ENCODE peak calls at places on chromosomes 13 and 19, in seven cellular contexts. One of them, this sample, is unnamed.

GRCh38 chr19:542173-542866 is 1.5 kb upstream of the GZMM start:
- DNase-seq in NCI-H1092 treated with DMSO at 0.1 percent for 48 hours: no peak
- DNase-seq in foreskin fibroblast: no peak
- DNase-seq in GM20000: no peak
- DNase-seq in PC-9: no peak
- DNase-seq in ovary: no peak
- DNase-seq in naive B cell: no peak
- DNase-seq in this sample: no peak

GRCh38 chr19:46392252-46392801 is 21.0 kb downstream of the CCDC8 start:
- DNase-seq in GM20000: no peak
- DNase-seq in foreskin fibroblast: peak; percentile 74
- DNase-seq in PC-9: no peak
- DNase-seq in NCI-H1092 treated with DMSO at 0.1 percent for 48 hours: no peak
- DNase-seq in naive B cell: no peak
- DNase-seq in ovary: no peak
- DNase-seq in this sample: no peak

GRCh38 chr19:15252398-15253018 is 20.3 kb upstream of the EPHX3 start:
- DNase-seq in PC-9: no peak
- DNase-seq in GM20000: no peak
- DNase-seq in naive B cell: no peak
- DNase-seq in foreskin fibroblast: peak; percentile 67
- DNase-seq in NCI-H1092 treated with DMSO at 0.1 percent for 48 hours: no peak
- DNase-seq in ovary: no peak
- DNase-seq in this sample: no peak

GRCh38 chr13:81582381-81582780 is 1241.5 kb upstream of the SPRY2 start:
- DNase-seq in ovary: no peak
- DNase-seq in NCI-H1092 treated with DMSO at 0.1 percent for 48 hours: no peak
- DNase-seq in GM20000: no peak
- DNase-seq in foreskin fibroblast: no peak
- DNase-seq in PC-9: no peak
- DNase-seq in naive B cell: no peak
- DNase-seq in this sample: no peak

GRCh38 chr13:39729161-39729560 is 73.7 kb downstream of the COG6 start:
- DNase-seq in ovary: no peak
- DNase-seq in PC-9: no peak
- DNase-seq in foreskin fibroblast: peak; percentile 3
- DNase-seq in naive B cell: no peak
- DNase-seq in NCI-H1092 treated with DMSO at 0.1 percent for 48 hours: no peak
- DNase-seq in GM20000: no peak
- DNase-seq in this sample: no peak

GRCh38 chr13:78777973-78778372 is 119.0 kb upstream of the OBI1 start:
- DNase-seq in ovary: no peak
- DNase-seq in PC-9: no peak
- DNase-seq in NCI-H1092 treated with DMSO at 0.1 percent for 48 hours: peak; percentile 42
- DNase-seq in foreskin fibroblast: no peak
- DNase-seq in naive B cell: no peak
- DNase-seq in GM20000: no peak
- DNase-seq in this sample: no peak

GRCh38 chr13:51502206-51502651 is 49.4 kb upstream of the INTS6 start:
- DNase-seq in NCI-H1092 treated with DMSO at 0.1 percent for 48 hours: no peak
- DNase-seq in ovary: no peak
- DNase-seq in GM20000: peak; percentile 83
- DNase-seq in foreskin fibroblast: peak; percentile 73
- DNase-seq in naive B cell: no peak
- DNase-seq in PC-9: no peak
- DNase-seq in this sample: no peak

GRCh38 chr13:112874751-112875300 is 94.2 kb upstream of the MCF2L start:
- DNase-seq in GM20000: no peak
- DNase-seq in ovary: no peak
- DNase-seq in foreskin fibroblast: no peak
- DNase-seq in NCI-H1092 treated with DMSO at 0.1 percent for 48 hours: no peak
- DNase-seq in naive B cell: no peak
- DNase-seq in PC-9: no peak
- DNase-seq in this sample: no peak

GRCh38 chr19:7629347-7630054 is at the start of the genes PET100 and XAB2:
- DNase-seq in ovary: peak; percentile 95
- DNase-seq in PC-9: peak; percentile 95
- DNase-seq in GM20000: peak; percentile 99
- DNase-seq in naive B cell: peak; percentile 94
- DNase-seq in NCI-H1092 treated with DMSO at 0.1 percent for 48 hours: peak; percentile 99
- DNase-seq in foreskin fibroblast: peak; percentile 99
- DNase-seq in this sample: peak; percentile 98

GRCh38 chr13:84985860-84986259 is 813.4 kb downstream of the SLITRK6 start:
- DNase-seq in ovary: no peak
- DNase-seq in foreskin fibroblast: no peak
- DNase-seq in NCI-H1092 treated with DMSO at 0.1 percent for 48 hours: no peak
- DNase-seq in naive B cell: no peak
- DNase-seq in GM20000: no peak
- DNase-seq in PC-9: no peak
- DNase-seq in this sample: no peak

GRCh38 chr13:46339035-46339666 is 47.9 kb downstream of the RUBCNL start:
- DNase-seq in naive B cell: peak; percentile 50
- DNase-seq in NCI-H1092 treated with DMSO at 0.1 percent for 48 hours: no peak
- DNase-seq in foreskin fibroblast: peak; percentile 58
- DNase-seq in GM20000: peak; percentile 35
- DNase-seq in PC-9: no peak
- DNase-seq in ovary: no peak
- DNase-seq in this sample: no peak

GRCh38 chr13:64338671-64339070 is 2891.5 kb downstream of the PCDH9 start:
- DNase-seq in ovary: no peak
- DNase-seq in foreskin fibroblast: no peak
- DNase-seq in PC-9: no peak
- DNase-seq in GM20000: no peak
- DNase-seq in naive B cell: no peak
- DNase-seq in NCI-H1092 treated with DMSO at 0.1 percent for 48 hours: no peak
- DNase-seq in this sample: no peak

GRCh38 chr13:42405665-42406390 is 133.9 kb downstream of the AKAP11 start:
- DNase-seq in naive B cell: no peak
- DNase-seq in foreskin fibroblast: peak; percentile 13
- DNase-seq in GM20000: peak; percentile 65
- DNase-seq in PC-9: no peak
- DNase-seq in NCI-H1092 treated with DMSO at 0.1 percent for 48 hours: no peak
- DNase-seq in ovary: no peak
- DNase-seq in this sample: no peak

GRCh38 chr19:45276284-45276687 is 25.2 kb downstream of the MARK4 start:
- DNase-seq in GM20000: no peak
- DNase-seq in foreskin fibroblast: peak; percentile 22
- DNase-seq in NCI-H1092 treated with DMSO at 0.1 percent for 48 hours: peak; percentile 20
- DNase-seq in ovary: peak; percentile 57
- DNase-seq in PC-9: no peak
- DNase-seq in naive B cell: no peak
- DNase-seq in this sample: peak; percentile 87